ENCODE peak calls at places on chromosome 21, in seven cellular contexts. G is SK-N-SH; T is IMR-90; X is psoas muscle; I is foreskin keratinocyte; F is Caco-2; M is CD4-positive, alpha-beta T cell. O is an unnamed sample.

GRCh38 chr21:45507523-45507875 is 34.7 kb downstream of the SLC19A1 start:
- DNase-seq in T (no peak), X (no peak), M (no peak), G (no peak), I (no peak), F (no peak), O (no peak)

GRCh38 chr21:44440241-44441040 is 14.9 kb upstream of the LRRC3 start:
- DNase-seq in T (no peak), X (peak), G (no peak), M (no peak), I (no peak), F (no peak), O (no peak)

GRCh38 chr21:45818276-45818903 is 163.2 kb upstream of the COL6A1 start:
- DNase-seq in G (no peak), T (peak), F (no peak), I (peak), X (no peak), M (no peak), O (no peak)

GRCh38 chr21:43362306-43362927 is 64.5 kb downstream of the SIK1 start:
- DNase-seq in X (peak), I (peak), T (peak), F (no peak), M (peak), G (peak), O (peak)

GRCh38 chr21:31873696-31874599 is 1.1 kb downstream of the HUNK start:
- DNase-seq in X (peak), F (peak), G (peak), T (peak), I (no peak), M (no peak), O (no peak)

GRCh38 chr21:46217511-46218196 is 10.9 kb downstream of the LSS start:
- DNase-seq in I (no peak), T (no peak), X (no peak), F (no peak), M (no peak), G (no peak), O (no peak)

GRCh38 chr21:17660449-17660848 is 47.7 kb upstream of the BTG3 start:
- DNase-seq in F (peak), I (peak), X (no peak), G (no peak), T (no peak), M (no peak), O (no peak)

GRCh38 chr21:20802631-20803260 is 195.5 kb upstream of the NCAM2 start:
- DNase-seq in F (no peak), T (no peak), G (no peak), M (no peak), I (no peak), X (no peak), O (no peak)

GRCh38 chr21:45990741-45991605 is 9.4 kb downstream of the COL6A1 start:
- DNase-seq in I (no peak), X (peak), T (no peak), F (no peak), M (no peak), G (no peak), O (no peak)

GRCh38 chr21:44416193-44416592 is 39.1 kb upstream of the LRRC3 start:
- DNase-seq in M (no peak), G (no peak), I (no peak), T (no peak), X (no peak), F (no peak), O (no peak)

GRCh38 chr21:35732788-35733187 is 327.5 kb downstream of the SETD4 start:
- DNase-seq in X (no peak), G (no peak), F (no peak), T (no peak), M (no peak), I (peak), O (no peak)

GRCh38 chr21:35727830-35728229 is 332.5 kb downstream of the SETD4 start:
- DNase-seq in F (no peak), M (no peak), T (no peak), G (no peak), I (no peak), X (no peak), O (no peak)

DNA sequence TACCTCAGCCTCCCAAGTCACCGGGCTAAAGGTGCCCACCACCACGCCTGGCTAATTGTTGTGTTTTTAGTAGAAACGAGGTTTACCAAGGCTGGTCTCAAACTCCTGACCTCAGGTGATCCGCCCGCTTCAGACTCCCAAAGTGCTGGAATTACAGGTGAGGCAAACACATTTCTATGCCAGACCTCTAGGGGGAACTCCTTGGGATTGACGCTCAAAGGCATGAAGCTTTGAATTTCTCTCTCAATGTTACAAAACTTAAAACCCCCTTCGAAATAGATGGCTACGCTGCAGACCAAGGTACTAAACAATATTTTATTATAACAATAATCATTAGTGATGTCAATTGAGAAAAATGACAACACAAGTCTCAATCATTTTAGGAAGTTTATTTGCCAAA is 330.0 kb downstream of the SETD4 start:
- DNase-seq in G (no peak), F (no peak), X (no peak), T (no peak), M (no peak), I (no peak), O (no peak)
- TF ChIP-seq CTCF in G (peak), F (no peak), X (no peak), T (no peak), M (no peak), I (peak), O (no peak)

DNA sequence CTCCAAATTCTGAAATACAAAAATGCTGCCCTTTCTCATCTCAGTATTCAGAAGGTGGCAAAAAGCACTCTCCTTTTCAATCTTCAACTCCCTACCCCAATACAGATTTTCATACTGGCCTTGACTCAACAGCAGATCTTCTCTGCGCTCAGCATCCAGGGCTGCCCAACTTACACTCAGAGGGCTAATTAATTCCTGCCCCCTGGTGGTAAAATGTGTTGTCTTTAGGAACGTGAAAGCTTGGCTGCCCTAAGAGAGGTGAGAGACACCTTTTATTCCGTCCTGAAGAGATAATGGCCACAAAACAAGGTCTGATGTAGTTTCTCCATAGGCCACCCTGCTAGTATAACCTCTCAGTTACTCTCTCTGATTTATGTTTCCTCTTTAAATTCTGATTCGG is 25.0 kb downstream of the KRTAP24-1 start:
- DNase-seq in M (no peak), X (no peak), I (peak), F (peak), G (peak), T (no peak), O (no peak)
- TF ChIP-seq CTCF in M (no peak), X (no peak), I (peak), F (no peak), G (peak), T (no peak), O (peak)

GRCh38 chr21:37660709-37661108 is 255.5 kb downstream of the KCNJ6 start:
- DNase-seq in M (no peak), X (no peak), F (no peak), T (no peak), I (no peak), G (no peak), O (no peak)

GRCh38 chr21:37658121-37658993 is 257.9 kb downstream of the KCNJ6 start:
- DNase-seq in G (no peak), F (no peak), I (no peak), T (no peak), X (no peak), M (no peak), O (no peak)

GRCh38 chr21:37656899-37657298 is 259.4 kb downstream of the KCNJ6 start:
- DNase-seq in I (no peak), T (no peak), F (no peak), G (no peak), M (no peak), X (no peak), O (no peak)

GRCh38 chr21:37659874-37660273 is 256.4 kb downstream of the KCNJ6 start:
- DNase-seq in F (peak), I (no peak), G (no peak), X (no peak), T (no peak), M (no peak), O (no peak)

GRCh38 chr21:37658994-37659458 is 257.2 kb downstream of the KCNJ6 start:
- DNase-seq in X (peak), G (no peak), F (no peak), T (peak), I (peak), M (no peak), O (no peak)
- TF ChIP-seq CTCF in X (peak), G (no peak), F (no peak), T (peak), I (peak), M (no peak), O (peak)

DNA sequence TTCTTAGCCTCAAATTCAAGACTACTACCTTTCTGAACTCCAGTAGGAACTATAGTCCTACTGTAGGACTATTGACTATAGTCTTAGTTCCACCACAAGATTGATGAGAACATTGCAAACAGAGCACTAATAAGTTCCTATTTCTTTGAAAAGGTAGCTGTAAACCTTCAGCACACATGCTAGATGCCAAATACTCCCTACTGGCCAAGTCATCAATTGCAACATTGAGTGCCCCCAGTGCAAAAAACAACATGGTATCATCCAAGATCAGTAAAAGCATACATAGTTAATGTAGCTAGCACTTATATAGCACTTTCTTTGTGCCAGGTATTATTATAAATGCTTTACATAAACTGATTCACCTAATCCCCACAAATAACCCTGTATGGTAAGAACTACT is 99.8 kb downstream of the MRPL39 start:
- DNase-seq in F (no peak), T (peak), X (no peak), I (no peak), M (no peak), G (no peak), O (no peak)
- TF ChIP-seq CTCF in F (no peak), T (peak), X (no peak), I (peak), M (no peak), G (no peak), O (no peak)

DNA sequence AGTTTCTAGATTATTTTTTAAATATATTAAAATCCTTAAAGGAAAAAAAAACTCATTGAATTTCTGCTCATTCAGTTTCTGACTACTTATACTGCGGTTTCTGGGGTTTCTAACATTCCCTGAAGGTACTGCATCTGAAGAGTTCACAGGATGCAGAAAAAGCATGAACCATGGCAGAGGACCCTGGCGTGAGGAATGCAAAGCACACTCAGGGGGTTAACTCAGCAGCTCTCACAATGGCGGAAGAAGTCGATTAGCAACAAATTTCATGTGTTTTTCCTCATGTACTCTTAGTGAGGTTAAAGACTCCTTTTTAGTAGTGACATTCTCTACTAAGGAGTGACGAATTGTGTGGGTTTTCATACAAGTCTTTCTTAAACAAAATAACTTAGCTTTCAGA is 975.6 kb downstream of the NCAM2 start:
- DNase-seq in X (no peak), G (no peak), T (no peak), M (no peak), I (no peak), F (peak), O (no peak)
- TF ChIP-seq CTCF in X (no peak), G (no peak), T (no peak), M (no peak), I (no peak), F (no peak), O (no peak)

GRCh38 chr21:35603471-35603870 is 456.9 kb downstream of the SETD4 start:
- DNase-seq in T (no peak), M (no peak), G (no peak), I (no peak), X (no peak), F (peak), O (no peak)
- TF ChIP-seq CTCF in T (no peak), M (no peak), G (no peak), I (peak), X (no peak), F (peak), O (no peak)

GRCh38 chr21:16460936-16461335 is 731.2 kb downstream of the USP25 start:
- DNase-seq in T (no peak), M (no peak), I (no peak), G (no peak), F (no peak), X (no peak), O (no peak)
- TF ChIP-seq CTCF in T (no peak), M (no peak), I (peak), G (no peak), F (no peak), X (no peak), O (no peak)

DNA sequence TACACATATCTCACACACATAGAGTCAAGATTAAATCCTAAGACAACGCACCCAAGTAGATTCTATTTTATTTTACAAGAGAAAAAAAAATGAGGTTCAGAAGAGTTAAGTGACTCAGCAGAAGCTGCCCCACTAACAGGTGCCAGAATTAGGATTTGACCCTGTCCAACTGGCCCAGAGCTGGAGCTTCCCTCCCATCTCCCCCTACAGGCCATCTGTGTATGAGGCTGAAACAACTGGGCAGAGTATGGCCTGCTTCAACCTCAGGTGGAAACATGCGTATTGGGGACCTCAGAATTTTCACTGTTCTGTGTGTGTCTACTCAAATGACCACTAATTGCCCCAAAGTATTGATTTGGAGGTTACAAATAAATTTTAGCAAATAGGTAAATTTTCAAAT is 29.9 kb downstream of the PSMG1 start:
- DNase-seq in I (no peak), F (peak), G (peak), M (no peak), X (no peak), T (no peak), O (no peak)
- TF ChIP-seq CTCF in I (peak), F (peak), G (peak), M (no peak), X (peak), T (peak), O (no peak)

DNA sequence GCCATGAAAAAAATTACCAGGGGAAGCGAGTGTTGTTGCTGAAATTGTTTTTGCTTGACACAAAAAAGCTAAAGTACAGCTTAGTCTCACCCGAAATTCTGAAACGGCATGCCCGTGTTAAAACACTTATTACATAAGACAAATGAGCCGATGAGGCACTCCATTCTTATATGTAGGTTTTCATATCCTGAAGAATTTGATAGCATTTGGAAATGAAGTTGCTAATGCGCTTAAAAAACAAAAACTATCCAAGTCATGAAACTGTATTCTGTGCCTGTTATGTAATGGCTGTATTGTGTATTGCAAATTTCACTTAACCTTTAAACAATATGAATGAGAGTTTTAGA is 1.4 kb upstream of the NRIP1 start:
- DNase-seq in T (no peak), F (no peak), G (no peak), I (no peak), M (no peak), X (no peak), O (no peak)
- TF ChIP-seq CTCF in T (no peak), F (no peak), G (no peak), I (no peak), M (no peak), X (no peak), O (no peak)